ENCODE peak calls at places on chromosomes 11 and 22, in eight cellular contexts. O, C, Q, A, Y, F, Z and S are unnamed samples.

GRCh38 chr11:131867457-131868257 is 497.2 kb downstream of the NTM start:
- DNase-seq in C (no peak), Z (no peak), A (peak), Q (peak), Y (no peak), O (peak), F (peak), S (peak)

GRCh38 chr11:76592961-76593360 is 77.6 kb downstream of the LRRC32 start:
- DNase-seq in Q (peak), C (no peak), A (no peak), Z (no peak), Y (no peak), F (no peak), O (no peak), S (no peak)

GRCh38 chr11:109062445-109062844 is 359.5 kb upstream of the C11orf87 start:
- DNase-seq in Y (no peak), Z (no peak), C (no peak), F (no peak), Q (no peak), A (no peak), O (no peak), S (no peak)

GRCh38 chr11:102214623-102215022 is 102.7 kb upstream of the BIRC3 start:
- DNase-seq in F (no peak), O (no peak), A (no peak), Z (no peak), Y (no peak), Q (no peak), C (no peak), S (no peak)

GRCh38 chr11:1937616-1938342 is 9.4 kb upstream of the MRPL23 start:
- DNase-seq in F (no peak), C (no peak), A (no peak), Y (no peak), O (no peak), Z (no peak), Q (no peak), S (no peak)

GRCh38 chr11:134474942-134475341 is 62.9 kb upstream of the B3GAT1 start:
- DNase-seq in Q (no peak), F (no peak), A (no peak), O (no peak), Z (no peak), C (no peak), Y (no peak), S (no peak)

GRCh38 chr11:38524945-38525344 is 1926.9 kb upstream of the RAG2 start:
- DNase-seq in Q (no peak), C (no peak), Y (no peak), F (no peak), O (no peak), Z (no peak), A (no peak), S (no peak)

GRCh38 chr22:31800065-31800464 is 46.2 kb downstream of the DEPDC5 start:
- DNase-seq in Z (no peak), O (peak), Q (no peak), Y (no peak), C (no peak), A (no peak), F (no peak), S (no peak)

GRCh38 chr22:50125029-50125428 is 35.2 kb downstream of the MOV10L1 start:
- DNase-seq in C (no peak), Z (no peak), O (no peak), Y (no peak), A (no peak), Q (no peak), F (no peak), S (no peak)

GRCh38 chr11:61054927-61055562 is 47.2 kb upstream of the CD5 start:
- DNase-seq in Q (no peak), Y (no peak), O (no peak), A (no peak), F (no peak), C (no peak), Z (no peak), S (no peak)

GRCh38 chr11:75474878-75475766 is 42.1 kb upstream of the KLHL35 start:
- DNase-seq in Z (peak), Q (peak), C (peak), O (peak), F (peak), Y (no peak), A (no peak), S (no peak)

GRCh38 chr11:113675565-113675964 is 30.5 kb downstream of the TMPRSS5 start:
- DNase-seq in C (no peak), F (no peak), O (no peak), Q (no peak), Z (no peak), Y (no peak), A (no peak), S (no peak)